ENCODE peak calls at places on chromosomes 12 and 14, in four cellular contexts. S, N, G and T are unnamed samples.

GRCh38 chr12:54251667-54252284 is 28.1 kb downstream of the CBX5 start:
- DNase-seq in G (peak; percentile 11), N (peak; percentile 48), S (peak; percentile 60), T (peak; percentile 35)

GRCh38 chr12:56162468-56163290 is 4.5 kb downstream of the MYL6 start:
- DNase-seq in N (no peak), G (no peak), S (no peak), T (no peak)

GRCh38 chr14:98957211-98958047 is 314.6 kb downstream of the BCL11B start:
- DNase-seq in S (peak; percentile 92), N (peak; percentile 11), G (no peak), T (no peak)

GRCh38 chr12:131775904-131776889 is 52.0 kb upstream of the MMP17 start:
- DNase-seq in S (no peak), G (no peak), N (no peak), T (peak; percentile 52)

GRCh38 chr14:70448633-70449032 is 3.3 kb upstream of the ADAM21 start:
- DNase-seq in S (peak; percentile 56), N (no peak), G (no peak), T (no peak)

GRCh38 chr14:68596211-68596610 is 196.7 kb downstream of the ZFP36L1 start:
- DNase-seq in S (no peak), N (no peak), G (no peak), T (no peak)

GRCh38 chr14:96442355-96442754 is 50.4 kb downstream of the AK7 start:
- DNase-seq in S (peak; percentile 17), G (no peak), N (no peak), T (no peak)

GRCh38 chr12:82745062-82745461 is 58.4 kb downstream of the TMTC2 start:
- DNase-seq in S (no peak), N (no peak), G (no peak), T (no peak)

GRCh38 chr12:67193705-67194104 is 75.5 kb upstream of the CAND1 start:
- DNase-seq in N (peak; percentile 37), G (peak; percentile 5), S (peak; percentile 43), T (no peak)

GRCh38 chr14:72611506-72611905 is 282.4 kb downstream of the DPF3 start:
- DNase-seq in N (no peak), G (no peak), S (no peak), T (no peak)

GRCh38 chr12:15522574-15523187 is 200.4 kb downstream of the PTPRO start:
- DNase-seq in N (peak; percentile 80), G (no peak), S (peak; percentile 75), T (no peak)

GRCh38 chr14:103897075-103897947 is 30.9 kb upstream of the TDRD9 start:
- DNase-seq in N (peak; percentile 79), G (no peak), S (no peak), T (no peak)

GRCh38 chr12:65911321-65911720 is 87.0 kb downstream of the HMGA2 start:
- DNase-seq in G (no peak), N (no peak), S (peak; percentile 77), T (no peak)

GRCh38 chr14:54796961-54797360 is 105.7 kb downstream of the GCH1 start:
- DNase-seq in G (no peak), N (no peak), S (peak; percentile 84), T (no peak)

GRCh38 chr14:77183896-77184295 is 2.3 kb downstream of the TMEM63C start:
- DNase-seq in G (no peak), N (no peak), S (no peak), T (no peak)

GRCh38 chr12:3333583-3333982 is 157.4 kb upstream of the PRMT8 start:
- DNase-seq in S (no peak), G (no peak), N (no peak), T (no peak)

GRCh38 chr14:96676161-96676560 is 121.0 kb upstream of the VRK1 start:
- DNase-seq in S (peak; percentile 51), N (no peak), G (no peak), T (no peak)

GRCh38 chr12:104154286-104154685 is 16.3 kb upstream of the NFYB start:
- DNase-seq in G (no peak), S (no peak), N (no peak), T (no peak)

GRCh38 chr12:91781114-91781513 is 364.5 kb downstream of the BTG1 start:
- DNase-seq in G (no peak), S (peak; percentile 13), N (no peak), T (no peak)

GRCh38 chr12:62801796-62802195 is 133.2 kb downstream of the PPM1H start:
- DNase-seq in N (no peak), S (no peak), G (no peak), T (no peak)

GRCh38 chr14:54631016-54631415 is 64.1 kb downstream of the SAMD4A start:
- DNase-seq in N (no peak), G (no peak), S (no peak), T (no peak)

GRCh38 chr14:101248056-101248725 is 313.1 kb upstream of the DIO3 start:
- DNase-seq in N (no peak), G (peak; percentile 1), S (no peak), T (no peak)

GRCh38 chr12:100656806-100657205 is 83.3 kb downstream of the GAS2L3 start:
- DNase-seq in N (no peak), G (no peak), S (no peak), T (no peak)

GRCh38 chr12:124045671-124046070 is 72.7 kb downstream of the ZNF664 start:
- DNase-seq in G (no peak), S (no peak), N (no peak), T (no peak)

GRCh38 chr12:82817368-82817767 is 130.7 kb downstream of the TMTC2 start:
- DNase-seq in S (peak; percentile 37), G (no peak), N (no peak), T (no peak)

GRCh38 chr14:46300765-46301164 is 350.8 kb downstream of the RPL10L start:
- DNase-seq in S (no peak), G (no peak), N (no peak), T (no peak)

GRCh38 chr12:38691164-38691563 is 214.2 kb downstream of the CPNE8 start:
- DNase-seq in S (no peak), N (no peak), G (no peak), T (no peak)

GRCh38 chr12:104083769-104084475 is 19.6 kb downstream of the HCFC2 start:
- DNase-seq in G (no peak), S (no peak), N (no peak), T (no peak)

GRCh38 chr14:103332143-103332919 is 1.7 kb upstream of the EIF5 start:
- DNase-seq in S (no peak), G (no peak), N (no peak), T (no peak)

GRCh38 chr12:107775093-107775721 is 703 bp downstream of the ASCL4 start:
- DNase-seq in S (no peak), G (no peak), N (no peak), T (no peak)

GRCh38 chr12:113325938-113326337 is 9.0 kb downstream of the SLC8B1 start:
- DNase-seq in S (peak; percentile 83), N (no peak), G (no peak), T (no peak)

GRCh38 chr12:54438506-54438905 is 19.4 kb upstream of the ITGA5 start:
- DNase-seq in N (no peak), S (no peak), G (no peak), T (no peak)

GRCh38 chr12:79685068-79685467 is 5.7 kb downstream of the PAWR start:
- DNase-seq in S (peak; percentile 70), N (peak; percentile 65), G (no peak), T (no peak)

GRCh38 chr14:68182492-68182891 is 362.9 kb downstream of the RAD51B start:
- DNase-seq in G (no peak), N (no peak), S (no peak), T (no peak)

GRCh38 chr14:102043251-102044025 is 43.4 kb downstream of the HSP90AA1 start:
- DNase-seq in G (no peak), S (peak; percentile 80), N (no peak), T (no peak)

GRCh38 chr12:9365296-9365695 is 157.1 kb upstream of the PZP start:
- DNase-seq in N (no peak), S (peak; percentile 60), G (no peak), T (no peak)

GRCh38 chr12:105814283-105814682 is 324.5 kb downstream of the NUAK1 start:
- DNase-seq in N (no peak), S (no peak), G (no peak), T (no peak)

GRCh38 chr12:116924558-116925453 is 14.1 kb downstream of the FBXW8 start:
- DNase-seq in G (peak; percentile 36), S (peak; percentile 94), N (no peak), T (no peak)

GRCh38 chr14:81331229-81332026 is 68.7 kb downstream of the STON2 start:
- DNase-seq in S (no peak), N (no peak), G (no peak), T (no peak)

GRCh38 chr12:72434989-72435388 is 162.8 kb downstream of the TRHDE start:
- DNase-seq in S (no peak), G (no peak), N (no peak), T (no peak)